ENCODE peak calls at places on chromosomes 6 and 20, in four cellular contexts. S is stimulated activated CD8-positive, alpha-beta memory T cell treated with anti-CD3 and anti-CD28 coated beads, Interleukin-7, amount 100 ng/mL, for 4 hours; K is lower lobe of right lung; N is AG09309. R is an unnamed sample.

GRCh38 chr6:130831598-130831997 is 4.4 kb downstream of the SMLR1 start:
- DNase-seq in S (no peak), K (no peak), N (no peak), R (no peak)

GRCh38 chr6:9467746-9468145 is 947.1 kb downstream of the TFAP2A start:
- DNase-seq in S (no peak), K (no peak), N (peak), R (no peak)

GRCh38 chr6:139821669-139822223 is 447.3 kb upstream of the CITED2 start:
- DNase-seq in S (no peak), K (no peak), N (no peak), R (no peak)

GRCh38 chr6:101070044-101070608 is 189.0 kb upstream of the ASCC3 start:
- DNase-seq in S (no peak), K (no peak), N (no peak), R (no peak)

GRCh38 chr6:25456249-25456648 is 177.1 kb downstream of the CARMIL1 start:
- DNase-seq in S (no peak), K (no peak), N (no peak), R (no peak)

GRCh38 chr20:45415822-45416637 is at the start of gene PIGT:
- DNase-seq in S (peak), K (peak), N (peak), R (peak)

GRCh38 chr20:45783656-45784294 is 7.9 kb downstream of the WFDC3 start:
- DNase-seq in S (no peak), K (peak), N (no peak), R (no peak)

GRCh38 chr6:894274-894673 is 201.3 kb upstream of the EXOC2 start:
- DNase-seq in S (no peak), K (no peak), N (no peak), R (no peak)

GRCh38 chr6:146545608-146546007 is 2.0 kb downstream of the RAB32 start:
- DNase-seq in S (no peak), K (no peak), N (peak), R (no peak)

GRCh38 chr6:167163476-167164011 is 5.8 kb upstream of the GPR31 start:
- DNase-seq in S (no peak), K (no peak), N (no peak), R (no peak)

GRCh38 chr6:123965894-123966293 is 162.2 kb downstream of the NKAIN2 start:
- DNase-seq in S (no peak), K (no peak), N (no peak), R (no peak)

GRCh38 chr6:52568320-52568719 is 8.5 kb downstream of the TRAM2 start:
- DNase-seq in S (no peak), K (no peak), N (no peak), R (no peak)

GRCh38 chr6:12132351-12133222 is 120.5 kb downstream of the HIVEP1 start:
- DNase-seq in S (no peak), K (no peak), N (no peak), R (no peak)

GRCh38 chr6:80974579-80974978 is 777.9 kb downstream of the TENT5A start:
- DNase-seq in S (no peak), K (no peak), N (no peak), R (no peak)

GRCh38 chr6:150599199-150600002 is at the start of gene PLEKHG1:
- DNase-seq in S (no peak), K (peak), N (no peak), R (no peak)

GRCh38 chr6:158773581-158774449 is 45.4 kb downstream of the EZR start:
- DNase-seq in S (no peak), K (no peak), N (no peak), R (no peak)

GRCh38 chr6:130185658-130186057 is 37.1 kb downstream of the SAMD3 start:
- DNase-seq in S (no peak), K (no peak), N (no peak), R (no peak)

GRCh38 chr6:14192186-14192788 is 74.7 kb downstream of the CD83 start:
- DNase-seq in S (no peak), K (no peak), N (no peak), R (no peak)

GRCh38 chr6:4460595-4461475 is 315.4 kb upstream of the CDYL start:
- DNase-seq in S (no peak), K (no peak), N (no peak), R (no peak)

GRCh38 chr20:43925215-43925614 is 10.6 kb downstream of the TOX2 start:
- DNase-seq in S (peak), K (no peak), N (no peak), R (no peak)

GRCh38 chr20:43357352-43357751 is 100.3 kb upstream of the SRSF6 start:
- DNase-seq in S (no peak), K (no peak), N (no peak), R (no peak)

GRCh38 chr20:19964289-19965263 is 52.6 kb upstream of the NAA20 start:
- DNase-seq in S (no peak), K (peak), N (peak), R (no peak)

GRCh38 chr6:118780728-118781127 is 113.2 kb upstream of the ASF1A start:
- DNase-seq in S (no peak), K (no peak), N (no peak), R (no peak)

GRCh38 chr6:93447874-93448273 is 28.5 kb upstream of the EPHA7 start:
- DNase-seq in S (no peak), K (no peak), N (no peak), R (no peak)

GRCh38 chr6:142444800-142445405 is 143.1 kb downstream of the ADGRG6 start:
- DNase-seq in S (no peak), K (no peak), N (no peak), R (no peak)

GRCh38 chr6:35240838-35241801 is 18.4 kb upstream of the ZNF76 start:
- DNase-seq in S (peak), K (peak), N (no peak), R (peak)

GRCh38 chr20:46299078-46299477 is 9.2 kb downstream of the CDH22 start:
- DNase-seq in S (no peak), K (no peak), N (no peak), R (no peak)

GRCh38 chr6:10510592-10511367 is 10.4 kb upstream of the GCNT2 start:
- DNase-seq in S (no peak), K (peak), N (no peak), R (no peak)

GRCh38 chr20:34068001-34068400 is 44.0 kb downstream of the EIF2S2 start:
- DNase-seq in S (no peak), K (no peak), N (no peak), R (no peak)

R was measured in omental fat pad.